ENCODE peak calls at places on chromosomes 5 and 9, in nine cellular contexts. F is HEK293T; C is LoVo; S is stimulated activated CD4-positive, alpha-beta T cell treated with anti-CD3 and anti-CD28 coated beads, Interleukin-2, amount 100 ng/mL, for 4 hours; D is NCI-H1092; P is NCI-H748 treated with DMSO at 0.1 percent for 48 hours; Y is ELR; N is A549; X is adipocyte. O is an unnamed sample.
A peak's percentile ranks its signal among the peaks of the same experiment; 100 is the strongest.

GRCh38 chr9:93332317-93332716 is 119.2 kb upstream of the FAM120A start:
- DNase-seq in P (no peak), F (no peak), S (no peak), N (no peak), Y (no peak), D (no peak), X (no peak), C (no peak), O (no peak)

GRCh38 chr5:66306105-66306843 is 162.2 kb downstream of the SREK1 start:
- DNase-seq in C (peak; percentile 76), S (no peak), N (peak; percentile 77), P (peak; percentile 58), X (peak; percentile 85), F (peak; percentile 79), Y (peak; percentile 78), D (peak; percentile 45), O (peak; percentile 84)

GRCh38 chr9:120926397-120926928 is at the start of gene TRAF1:
- DNase-seq in N (no peak), S (no peak), C (no peak), Y (peak; percentile 46), F (no peak), X (no peak), D (no peak), P (no peak), O (no peak)

GRCh38 chr5:37989884-37990283 is 150.0 kb upstream of the GDNF start:
- DNase-seq in S (no peak), D (no peak), X (no peak), F (no peak), P (no peak), C (no peak), Y (no peak), N (no peak), O (no peak)

GRCh38 chr5:31194892-31195291 is 1.4 kb downstream of the CDH6 start:
- DNase-seq in D (no peak), X (peak; percentile 33), Y (no peak), P (no peak), F (no peak), S (no peak), N (peak; percentile 6), C (no peak), O (peak; percentile 15)

GRCh38 chr5:33270671-33271070 is 170.1 kb upstream of the TARS1 start:
- DNase-seq in F (no peak), S (no peak), C (no peak), D (no peak), X (no peak), N (no peak), Y (no peak), P (no peak), O (no peak)

GRCh38 chr9:97705354-97705950 is 8.3 kb upstream of the XPA start:
- DNase-seq in Y (peak; percentile 25), F (no peak), C (peak; percentile 18), D (no peak), P (no peak), S (no peak), X (no peak), N (no peak), O (no peak)

GRCh38 chr5:13994606-13995336 is 50.3 kb upstream of the DNAH5 start:
- DNase-seq in Y (no peak), S (no peak), D (peak; percentile 33), X (no peak), F (no peak), N (no peak), P (no peak), C (no peak), O (peak; percentile 23)

GRCh38 chr5:163089233-163089632 is 348.2 kb upstream of the CCNG1 start:
- DNase-seq in Y (no peak), D (peak; percentile 6), F (no peak), P (no peak), C (no peak), S (no peak), N (no peak), X (no peak), O (no peak)

GRCh38 chr9:106305428-106306133 is 557.4 kb upstream of the ZNF462 start:
- DNase-seq in S (no peak), C (no peak), X (no peak), D (no peak), Y (no peak), N (no peak), P (no peak), F (no peak), O (no peak)

GRCh38 chr5:73126381-73126780 is 6.0 kb downstream of the TMEM171 start:
- DNase-seq in Y (no peak), X (no peak), P (no peak), S (no peak), F (no peak), C (no peak), N (no peak), D (no peak), O (no peak)

GRCh38 chr5:175542232-175542965 is 64.0 kb downstream of the SFXN1 start:
- DNase-seq in Y (no peak), P (no peak), X (no peak), C (no peak), N (no peak), S (no peak), D (no peak), F (no peak), O (no peak)

GRCh38 chr5:78472469-78473106 is 112.2 kb downstream of the SCAMP1 start:
- DNase-seq in S (no peak), Y (peak; percentile 54), D (no peak), C (no peak), F (no peak), X (peak; percentile 70), N (no peak), P (no peak), O (no peak)

GRCh38 chr5:71011194-71011792 is 13.8 kb downstream of the NAIP start:
- DNase-seq in D (no peak), X (no peak), Y (no peak), C (no peak), N (no peak), P (no peak), S (no peak), F (no peak), O (no peak)

GRCh38 chr9:37667706-37668672 is 17.2 kb downstream of the FRMPD1 start:
- DNase-seq in X (no peak), S (no peak), N (peak; percentile 24), C (no peak), Y (peak; percentile 31), P (no peak), F (peak; percentile 46), D (no peak), O (no peak)

GRCh38 chr9:79408617-79409016 is 163.1 kb upstream of the TLE4 start:
- DNase-seq in S (no peak), F (no peak), X (no peak), N (no peak), Y (peak; percentile 57), D (no peak), C (no peak), P (no peak), O (peak; percentile 12)

GRCh38 chr5:37189355-37189754 is 59.8 kb downstream of the CPLANE1 start:
- DNase-seq in N (no peak), X (peak; percentile 30), Y (no peak), F (no peak), D (no peak), C (no peak), P (no peak), S (no peak), O (no peak)

GRCh38 chr9:126875780-126876510 is 15.5 kb downstream of the ZBTB34 start:
- DNase-seq in P (no peak), F (no peak), N (no peak), D (no peak), S (no peak), X (no peak), Y (no peak), C (no peak), O (no peak)

GRCh38 chr5:31381299-31381698 is 150.6 kb downstream of the DROSHA start:
- DNase-seq in Y (no peak), X (no peak), C (no peak), F (no peak), D (no peak), S (no peak), P (no peak), N (no peak), O (no peak)

GRCh38 chr9:23258569-23258968 is 567.5 kb downstream of the ELAVL2 start:
- DNase-seq in C (no peak), X (no peak), Y (no peak), D (no peak), P (no peak), S (no peak), N (no peak), F (no peak), O (no peak)

GRCh38 chr5:106399381-106399780 is 1271.4 kb downstream of the EFNA5 start:
- DNase-seq in S (no peak), Y (peak; percentile 86), F (no peak), P (no peak), X (peak; percentile 75), C (no peak), D (no peak), N (no peak), O (no peak)

GRCh38 chr5:65544473-65544872 is 18.5 kb downstream of the CENPK start:
- DNase-seq in C (no peak), S (no peak), X (no peak), P (no peak), D (no peak), Y (no peak), N (no peak), F (no peak), O (no peak)

GRCh38 chr5:127320032-127320945 is 29.7 kb downstream of the MEGF10 start:
- DNase-seq in X (peak; percentile 24), D (no peak), S (no peak), Y (peak; percentile 58), P (no peak), F (no peak), N (no peak), C (no peak), O (no peak)

GRCh38 chr5:52392321-52392720 is 395.4 kb upstream of the ITGA1 start:
- DNase-seq in S (no peak), C (no peak), D (no peak), Y (no peak), P (no peak), X (no peak), N (no peak), F (no peak), O (no peak)

GRCh38 chr9:4831119-4831518 is 38.4 kb downstream of the RCL1 start:
- DNase-seq in P (no peak), C (no peak), S (no peak), D (no peak), F (no peak), Y (peak; percentile 57), X (no peak), N (no peak), O (no peak)

GRCh38 chr9:95736370-95736769 is 139.1 kb upstream of the ERCC6L2 start:
- DNase-seq in C (no peak), S (no peak), Y (peak; percentile 22), P (no peak), X (no peak), F (peak; percentile 60), N (peak; percentile 16), D (no peak), O (no peak)

GRCh38 chr9:13661014-13661413 is 381.5 kb upstream of the MPDZ start:
- DNase-seq in Y (no peak), P (no peak), F (no peak), S (no peak), C (no peak), N (no peak), X (no peak), D (no peak), O (no peak)

GRCh38 chr5:94218374-94218773 is 400.0 kb downstream of the KIAA0825 start:
- DNase-seq in P (no peak), D (no peak), C (peak; percentile 54), Y (peak; percentile 74), N (no peak), X (peak; percentile 79), F (no peak), S (no peak), O (peak; percentile 66)

GRCh38 chr9:91676042-91676441 is 252.4 kb upstream of the NFIL3 start:
- DNase-seq in Y (peak; percentile 28), C (peak; percentile 8), F (no peak), S (no peak), P (no peak), N (no peak), X (peak; percentile 43), D (peak; percentile 17), O (no peak)

GRCh38 chr5:178590924-178591423 is 781 bp upstream of the COL23A1 start:
- DNase-seq in N (no peak), X (no peak), P (no peak), Y (no peak), C (no peak), S (no peak), F (no peak), D (no peak), O (peak; percentile 67)

GRCh38 chr5:174420651-174421407 is 303.6 kb upstream of the MSX2 start:
- DNase-seq in X (no peak), S (no peak), N (no peak), F (no peak), C (no peak), Y (no peak), P (no peak), D (no peak), O (no peak)